ENCODE peak calls at places on chromosome 5, in seven cellular contexts. Z is GM12878, A is K562, T is SK-N-SH, S is GM12891, F is H1, C is HepG2. D is an unnamed sample.

GRCh38 chr5:53006920-53007890 is 18.1 kb downstream of the ITGA2 start:
- DNase-seq in C (no peak), S (no peak), T (no peak), A (no peak), F (no peak), Z (no peak), D (no peak)

GRCh38 chr5:170534941-170535340 is 31.1 kb downstream of the KCNIP1 start:
- DNase-seq in S (no peak), Z (no peak), T (no peak), F (no peak), C (no peak), A (no peak), D (no peak)

GRCh38 chr5:20678814-20679298 is 690.9 kb upstream of the CDH18 start:
- DNase-seq in S (no peak), T (no peak), Z (no peak), C (no peak), F (no peak), A (no peak), D (no peak)

GRCh38 chr5:2752059-2752874 is 790 bp upstream of the IRX2 start:
- DNase-seq in Z (no peak), S (no peak), A (no peak), F (no peak), T (no peak), C (no peak), D (no peak)

GRCh38 chr5:14417232-14417730 is 164.3 kb upstream of the OTULINL start:
- DNase-seq in C (no peak), S (no peak), Z (no peak), A (no peak), F (no peak), T (peak), D (no peak)

GRCh38 chr5:123844873-123845272 is 332.9 kb downstream of the CSNK1G3 start:
- DNase-seq in F (no peak), C (no peak), Z (no peak), A (no peak), S (no peak), T (no peak), D (no peak)

GRCh38 chr5:140338336-140338735 is 8.1 kb downstream of the HBEGF start:
- DNase-seq in A (no peak), Z (no peak), C (no peak), F (no peak), T (no peak), S (no peak), D (no peak)

GRCh38 chr5:131720714-131721113 is 76.1 kb downstream of the FNIP1 start:
- DNase-seq in T (no peak), Z (no peak), A (no peak), S (no peak), C (no peak), F (no peak), D (no peak)

GRCh38 chr5:67303356-67303755 is 106.8 kb upstream of the CD180 start:
- DNase-seq in A (no peak), C (no peak), Z (no peak), T (no peak), F (no peak), S (no peak), D (no peak)

DNA sequence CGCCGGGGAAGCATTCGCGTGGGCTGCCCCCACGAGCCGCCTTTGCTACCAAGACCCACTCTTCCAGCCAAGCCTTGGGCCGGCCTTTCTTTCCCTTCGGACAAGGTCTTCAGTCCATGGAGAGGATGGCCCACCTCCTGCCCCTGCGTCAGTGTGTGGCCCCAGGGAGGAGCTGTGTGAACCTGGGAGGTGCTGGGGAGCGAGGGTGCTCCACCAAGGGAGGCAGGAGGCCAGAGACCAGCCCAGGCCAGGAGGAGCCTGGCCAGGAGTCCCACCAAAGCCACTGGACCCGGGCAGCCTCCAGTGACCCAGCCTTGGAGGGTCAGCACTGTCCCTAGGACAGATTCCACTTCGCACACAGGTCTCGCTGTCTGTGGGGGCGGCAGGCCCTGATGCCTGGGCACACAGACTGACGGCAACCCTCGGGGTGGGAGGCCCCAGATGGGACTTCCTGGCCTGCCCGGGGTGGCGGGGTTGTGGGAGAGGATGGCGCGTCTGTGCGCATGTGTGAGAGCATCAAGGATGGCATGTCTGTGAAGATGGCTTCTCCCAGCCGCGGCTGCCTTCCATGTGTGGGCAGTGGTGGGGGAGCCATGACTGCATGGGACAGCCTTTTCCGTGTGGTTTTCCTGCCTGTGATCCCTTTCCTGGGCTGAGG is 113.3 kb upstream of the LPCAT1 start:
- DNase-seq in C (no peak), S (no peak), A (no peak), F (no peak), T (no peak), Z (no peak), D (no peak)
- TF ChIP-seq TAF1 in C (no peak), S (no peak), A (no peak), F (no peak), T (no peak), Z (no peak), D (no peak)

GRCh38 chr5:152329191-152329590 is 75.9 kb downstream of the NMUR2 start:
- DNase-seq in Z (no peak), A (no peak), F (no peak), S (no peak), C (no peak), T (no peak), D (no peak)

GRCh38 chr5:152332696-152333095 is 72.4 kb downstream of the NMUR2 start:
- DNase-seq in C (no peak), F (no peak), T (no peak), S (no peak), A (no peak), Z (no peak), D (no peak)

GRCh38 chr5:152329896-152330295 is 75.2 kb downstream of the NMUR2 start:
- DNase-seq in F (no peak), Z (no peak), T (no peak), A (no peak), S (no peak), C (no peak), D (no peak)

GRCh38 chr5:152331006-152331405 is 74.1 kb downstream of the NMUR2 start:
- DNase-seq in A (no peak), Z (no peak), F (no peak), T (no peak), S (no peak), C (no peak), D (no peak)

DNA sequence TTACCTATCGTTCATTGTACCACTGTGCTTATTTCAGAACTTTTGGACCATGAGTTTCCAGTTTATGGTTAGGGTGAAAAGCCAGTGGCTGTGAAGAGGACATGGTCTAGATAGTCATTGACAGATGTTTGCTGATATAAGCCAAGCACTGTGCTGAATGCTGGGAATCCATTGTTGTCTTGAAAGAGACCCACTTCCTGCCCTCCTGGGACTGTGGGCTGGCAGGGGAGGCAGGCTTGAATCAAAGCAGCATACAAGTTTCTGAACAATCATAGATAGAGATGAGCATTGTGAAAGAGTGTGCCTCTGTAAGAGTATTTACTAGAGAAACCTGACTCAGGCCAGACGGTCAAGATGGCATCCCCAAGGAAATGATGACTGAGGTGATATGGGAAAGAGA is 73.4 kb downstream of the NMUR2 start:
- DNase-seq in Z (no peak), A (no peak), T (no peak), S (no peak), C (no peak), F (no peak), D (no peak)
- TF ChIP-seq POLR2AphosphoS5 in Z (no peak), A (no peak), T (no peak), S (no peak), C (no peak), F (no peak), D (no peak)

GRCh38 chr5:91269198-91269597 is 113.9 kb downstream of the ARRDC3 start:
- DNase-seq in T (no peak), C (no peak), F (no peak), S (no peak), Z (no peak), A (no peak), D (no peak)

GRCh38 chr5:91263898-91264297 is 119.2 kb downstream of the ARRDC3 start:
- DNase-seq in F (no peak), A (no peak), C (no peak), T (no peak), S (no peak), Z (no peak), D (no peak)

GRCh38 chr5:91266184-91266705 is 116.9 kb downstream of the ARRDC3 start:
- DNase-seq in F (no peak), Z (no peak), C (no peak), A (peak), T (peak), S (no peak), D (no peak)

GRCh38 chr5:91264311-91265051 is 118.6 kb downstream of the ARRDC3 start:
- DNase-seq in T (peak), S (no peak), Z (no peak), F (no peak), A (no peak), C (no peak), D (no peak)
- TF ChIP-seq TAF1 in T (no peak), S (no peak), Z (no peak), F (no peak), A (no peak), C (no peak), D (no peak)

DNA sequence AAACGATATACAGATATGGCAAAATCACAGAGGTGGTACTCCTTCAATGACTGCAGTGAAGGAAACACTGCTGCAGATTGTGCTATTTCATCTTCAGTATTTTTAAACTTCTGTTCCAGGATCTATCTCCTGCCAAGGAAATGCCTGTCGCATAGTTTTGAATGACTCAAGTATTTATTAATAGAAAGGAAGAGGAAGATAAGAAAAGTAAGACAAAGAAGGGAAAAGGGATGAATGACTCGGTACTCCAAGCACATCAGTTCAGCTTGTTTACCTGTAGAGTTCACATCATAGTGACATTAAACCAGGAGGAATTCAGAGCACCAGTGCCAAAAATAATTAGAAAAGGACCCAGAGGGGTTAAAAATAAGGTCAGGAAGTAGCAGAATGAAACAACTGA is 5.1 kb upstream of the GPX8 start:
- DNase-seq in A (no peak), S (no peak), C (no peak), Z (no peak), T (no peak), F (no peak), D (no peak)
- TF ChIP-seq POLR2AphosphoS5 in A (no peak), S (no peak), C (no peak), Z (no peak), T (no peak), F (no peak), D (no peak)

GRCh38 chr5:77518304-77518703 is 26.2 kb upstream of the WDR41 start:
- DNase-seq in F (no peak), T (peak), Z (no peak), S (no peak), C (peak), A (no peak), D (no peak)
- TF ChIP-seq TAF1 in F (no peak), T (no peak), Z (no peak), S (no peak), C (no peak), A (no peak), D (no peak)

GRCh38 chr5:135141303-135142268 is 107.6 kb upstream of the PITX1 start:
- DNase-seq in T (no peak), C (peak), Z (no peak), F (no peak), S (no peak), A (peak), D (no peak)

GRCh38 chr5:135137146-135137915 is 103.3 kb upstream of the PITX1 start:
- DNase-seq in C (no peak), S (no peak), Z (no peak), T (no peak), A (no peak), F (no peak), D (no peak)

GRCh38 chr5:135138116-135138850 is 104.3 kb upstream of the PITX1 start:
- DNase-seq in C (no peak), F (no peak), A (no peak), S (no peak), Z (no peak), T (no peak), D (no peak)

GRCh38 chr5:135140805-135141204 is 106.8 kb upstream of the PITX1 start:
- DNase-seq in A (no peak), S (no peak), Z (no peak), C (no peak), T (no peak), F (no peak), D (no peak)

DNA sequence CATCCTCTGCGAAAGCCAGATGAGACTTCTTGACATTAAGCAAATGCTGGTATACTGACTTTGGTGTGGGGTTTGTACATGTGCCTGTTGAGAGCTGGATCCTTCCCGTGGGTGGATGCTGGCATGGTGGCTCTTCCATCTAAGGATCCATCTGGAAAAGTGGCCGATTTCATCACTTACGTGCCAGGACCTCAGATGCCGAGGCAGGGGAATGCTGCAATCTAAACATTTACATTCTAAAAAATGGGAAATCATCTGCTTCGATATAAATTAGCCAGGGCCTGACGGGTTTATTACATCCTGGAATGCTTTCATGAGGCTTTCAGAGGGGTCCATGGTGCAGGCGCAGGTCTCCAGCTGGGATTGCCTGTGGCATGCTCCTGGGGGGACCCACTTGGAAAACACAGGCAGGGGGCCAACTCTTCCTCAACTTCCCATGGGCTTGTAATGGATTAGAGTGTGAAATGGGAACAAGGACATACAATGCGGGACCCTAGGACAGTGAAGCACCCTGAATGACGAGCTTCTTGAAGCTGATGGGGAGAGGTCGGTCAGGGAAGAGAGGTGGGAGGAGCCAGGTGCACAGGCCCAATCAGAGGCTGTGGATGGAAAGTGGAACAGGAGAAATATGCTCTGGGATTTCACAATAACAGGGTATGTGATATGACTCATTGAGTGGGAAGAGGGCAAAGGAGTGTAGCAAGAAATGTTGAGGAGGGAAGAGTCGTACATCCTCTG is 105.5 kb upstream of the PITX1 start:
- DNase-seq in Z (no peak), S (no peak), F (no peak), T (no peak), A (peak), C (peak), D (no peak)
- TF ChIP-seq POLR2AphosphoS5 in Z (no peak), S (no peak), F (no peak), T (no peak), A (no peak), C (no peak), D (no peak)

DNA sequence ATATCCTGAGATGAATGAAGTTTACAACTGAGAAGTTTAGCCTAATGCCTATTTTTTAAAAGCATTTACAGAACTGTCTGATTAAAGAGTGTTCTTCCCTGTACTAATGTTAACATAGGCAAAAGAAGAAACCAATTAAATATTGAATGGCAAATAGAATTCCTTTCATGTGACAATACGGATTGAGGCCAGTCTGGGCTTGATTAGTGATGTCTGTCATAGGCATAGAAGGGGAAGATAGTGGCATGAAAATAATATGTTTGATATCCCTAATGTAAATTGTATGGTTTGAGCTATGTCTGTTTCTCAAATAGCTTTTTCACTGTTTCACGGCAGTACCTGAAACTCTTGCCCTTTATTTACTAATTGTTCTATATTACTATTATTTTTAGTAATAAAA is 443.1 kb upstream of the CLINT1 start:
- DNase-seq in T (no peak), A (no peak), F (no peak), Z (no peak), C (no peak), S (no peak), D (no peak)
- TF ChIP-seq TAF1 in T (no peak), A (no peak), F (no peak), Z (no peak), C (no peak), S (no peak), D (no peak)

GRCh38 chr5:175746851-175747250 is 89.0 kb downstream of the HRH2 start:
- DNase-seq in S (no peak), A (no peak), T (peak), F (no peak), C (no peak), Z (no peak), D (no peak)
- TF ChIP-seq POLR2AphosphoS5 in S (no peak), A (no peak), T (no peak), F (no peak), C (no peak), Z (no peak), D (no peak)

GRCh38 chr5:157718529-157718928 is 12.7 kb upstream of the THG1L start:
- DNase-seq in A (peak), T (peak), C (peak), S (no peak), Z (peak), F (no peak), D (no peak)
- TF ChIP-seq TAF1 in A (no peak), T (no peak), C (no peak), S (no peak), Z (no peak), F (no peak), D (no peak)

D was measured in GM12892.